ENCODE peak calls at places on chromosomes 3 and 15, in six cellular contexts. F, O, W, D, P and U are unnamed samples.

GRCh38 chr15:70879386-70879785 is 12.8 kb downstream of the THAP10 start:
- DNase-seq in W (no peak), O (no peak), F (no peak), P (no peak), D (no peak), U (no peak)

GRCh38 chr3:183185696-183186095 is 23.2 kb upstream of the LAMP3 start:
- DNase-seq in D (no peak), W (no peak), F (no peak), P (no peak), O (no peak), U (no peak)

GRCh38 chr3:171092467-171092911 is 66.0 kb upstream of the SLC2A2 start:
- DNase-seq in O (no peak), F (no peak), P (no peak), D (no peak), W (no peak), U (no peak)

GRCh38 chr3:133887075-133887950 is 8.4 kb downstream of the RAB6B start:
- DNase-seq in P (no peak), W (no peak), D (no peak), O (no peak), F (no peak), U (no peak)

GRCh38 chr15:87576486-87577176 is 679.9 kb downstream of the NTRK3 start:
- DNase-seq in W (no peak), D (no peak), F (no peak), O (no peak), P (no peak), U (no peak)

GRCh38 chr3:25094932-25095690 is 333.0 kb upstream of the RARB start:
- DNase-seq in F (no peak), P (no peak), D (no peak), O (no peak), W (no peak), U (no peak)

GRCh38 chr3:64878372-64878771 is 190.6 kb upstream of the ADAMTS9 start:
- DNase-seq in O (no peak), D (no peak), P (no peak), W (no peak), F (no peak), U (no peak)

GRCh38 chr3:64489361-64490044 is 198.3 kb downstream of the ADAMTS9 start:
- DNase-seq in O (no peak), W (no peak), D (no peak), F (peak), P (peak), U (peak)

GRCh38 chr15:43989938-43990337 is 163.1 kb downstream of the WDR76 start:
- DNase-seq in F (no peak), O (no peak), P (no peak), D (no peak), W (no peak), U (no peak)

GRCh38 chr15:58608129-58608590 is 141.3 kb downstream of the ADAM10 start:
- DNase-seq in W (no peak), F (no peak), P (no peak), O (no peak), D (no peak), U (no peak)

GRCh38 chr15:68699124-68699880 is 120.5 kb downstream of the CORO2B start:
- DNase-seq in W (no peak), F (no peak), P (no peak), D (no peak), O (no peak), U (no peak)

GRCh38 chr3:115081444-115081843 is 65.6 kb downstream of the ZBTB20 start:
- DNase-seq in F (no peak), O (no peak), P (no peak), W (no peak), D (no peak), U (no peak)

GRCh38 chr3:193190387-193190786 is 50.6 kb upstream of the PLAAT1 start:
- DNase-seq in D (no peak), O (no peak), F (peak), W (no peak), P (peak), U (peak)

GRCh38 chr15:81296673-81297072 is 27.3 kb downstream of the STARD5 start:
- DNase-seq in W (no peak), F (peak), D (peak), P (no peak), O (peak), U (no peak)

GRCh38 chr3:121819236-121819635 is 15.6 kb downstream of the IQCB1 start:
- DNase-seq in P (no peak), W (no peak), O (no peak), F (no peak), D (no peak), U (no peak)

GRCh38 chr3:171311784-171312183 is 148.4 kb downstream of the TNIK start:
- DNase-seq in D (no peak), O (peak), W (no peak), F (no peak), P (no peak), U (no peak)

GRCh38 chr15:79003301-79003700 is 58.5 kb upstream of the CTSH start:
- DNase-seq in D (no peak), W (no peak), P (no peak), O (no peak), F (no peak), U (no peak)

GRCh38 chr15:52052076-52052935 is 33.3 kb downstream of the MAPK6 start:
- DNase-seq in W (no peak), P (no peak), D (no peak), F (no peak), O (no peak), U (no peak)

GRCh38 chr15:72184165-72184811 is 13.3 kb downstream of the GRAMD2A start:
- DNase-seq in F (peak), P (peak), O (no peak), W (no peak), D (no peak), U (peak)

GRCh38 chr3:150875548-150875947 is 29.7 kb downstream of the MINDY4B start:
- DNase-seq in W (no peak), D (no peak), P (no peak), F (no peak), O (no peak), U (no peak)

GRCh38 chr3:155554777-155555445 is 190.0 kb downstream of the PLCH1 start:
- DNase-seq in O (peak), W (no peak), F (peak), D (peak), P (no peak), U (no peak)

GRCh38 chr3:38477057-38477820 is 18.9 kb upstream of the EXOG start:
- DNase-seq in F (no peak), D (no peak), P (no peak), O (no peak), W (no peak), U (no peak)

GRCh38 chr15:97521894-97522293 is 438.6 kb upstream of the ARRDC4 start:
- DNase-seq in D (no peak), F (no peak), W (peak), P (no peak), O (no peak), U (peak)

GRCh38 chr3:107578091-107578490 is 55.3 kb downstream of the BBX start:
- DNase-seq in O (no peak), P (no peak), D (no peak), W (no peak), F (no peak), U (no peak)

GRCh38 chr15:70099167-70099965 is 1.6 kb upstream of the TLE3 start:
- DNase-seq in D (peak), W (peak), P (peak), F (peak), O (peak), U (peak)

GRCh38 chr3:11601446-11602241 is 42.1 kb downstream of the VGLL4 start:
- DNase-seq in W (no peak), P (peak), D (peak), O (no peak), F (no peak), U (no peak)

GRCh38 chr3:149128856-149129255 is 582 bp upstream of the HPS3 start:
- DNase-seq in O (no peak), F (no peak), D (no peak), W (no peak), P (no peak), U (no peak)

GRCh38 chr15:25777047-25777446 is 86.1 kb downstream of the ATP10A start:
- DNase-seq in P (peak), D (no peak), W (no peak), F (no peak), O (no peak), U (no peak)

GRCh38 chr3:86995537-86995936 is 4.6 kb upstream of the VGLL3 start:
- DNase-seq in P (no peak), O (no peak), D (no peak), F (no peak), W (no peak), U (no peak)

GRCh38 chr15:58221591-58222241 is 83.5 kb downstream of the AQP9 start:
- DNase-seq in O (no peak), P (peak), W (peak), D (no peak), F (peak), U (peak)

GRCh38 chr3:152258448-152259302 is 10.1 kb upstream of the MBNL1 start:
- DNase-seq in F (no peak), W (no peak), P (no peak), D (no peak), O (peak), U (no peak)

GRCh38 chr3:45123030-45123429 is 23.1 kb downstream of the CDCP1 start:
- DNase-seq in F (no peak), P (no peak), D (no peak), O (no peak), W (no peak), U (no peak)

GRCh38 chr3:65717676-65718346 is 320.9 kb downstream of the MAGI1 start:
- DNase-seq in O (no peak), D (no peak), W (no peak), F (no peak), P (no peak), U (no peak)

GRCh38 chr15:80068578-80068977 is 9.1 kb downstream of the ZFAND6 start:
- DNase-seq in O (no peak), F (no peak), D (peak), P (no peak), W (no peak), U (no peak)

GRCh38 chr15:37550360-37551024 is 383.9 kb upstream of the TMCO5A start:
- DNase-seq in O (no peak), P (peak), D (no peak), W (no peak), F (no peak), U (no peak)

GRCh38 chr3:54628888-54629368 is 298.9 kb downstream of the LRTM1 start:
- DNase-seq in F (no peak), P (peak), D (no peak), O (no peak), W (no peak), U (no peak)

GRCh38 chr3:127366383-127366782 is 78.5 kb upstream of the PRR20G start:
- DNase-seq in O (no peak), F (no peak), D (no peak), P (peak), W (no peak), U (no peak)